ENCODE peak calls at places on chromosomes 7 and 10, in six cellular contexts. S, F, K, H, V and G are unnamed samples.
A peak's percentile ranks its signal among the peaks of the same experiment; 100 is the strongest.

GRCh38 chr10:130994845-130995244 is 316.7 kb downstream of the TCERG1L start:
- DNase-seq in S (no peak), F (no peak), K (no peak), H (no peak), V (no peak), G (no peak)

GRCh38 chr7:38428040-38428439 is 154.6 kb upstream of the TARP start:
- DNase-seq in S (no peak), F (no peak), K (no peak), H (no peak), V (no peak), G (no peak)

GRCh38 chr7:134364619-134365037 is 47.9 kb upstream of the SLC35B4 start:
- DNase-seq in S (peak; percentile 59), F (peak; percentile 1), K (no peak), H (peak; percentile 99), V (no peak), G (no peak)

GRCh38 chr10:22476601-22477364 is 131.5 kb downstream of the SPAG6 start:
- DNase-seq in S (no peak), F (no peak), K (no peak), H (no peak), V (no peak), G (no peak)

GRCh38 chr7:15332962-15333361 is 228.9 kb downstream of the AGMO start:
- DNase-seq in S (no peak), F (no peak), K (no peak), H (no peak), V (no peak), G (no peak)

GRCh38 chr7:107856806-107857540 is 34.0 kb upstream of the DLD start:
- DNase-seq in S (peak; percentile 67), F (no peak), K (no peak), H (no peak), V (no peak), G (peak; percentile 76)

GRCh38 chr10:15784662-15785300 is 65.1 kb upstream of the ITGA8 start:
- DNase-seq in S (no peak), F (no peak), K (no peak), H (no peak), V (no peak), G (no peak)

GRCh38 chr7:16561943-16562342 is 35.3 kb downstream of the LRRC72 start:
- DNase-seq in S (no peak), F (no peak), K (no peak), H (no peak), V (no peak), G (no peak)

GRCh38 chr7:106781007-106781406 is 84.1 kb upstream of the PIK3CG start:
- DNase-seq in S (no peak), F (no peak), K (no peak), H (no peak), V (no peak), G (no peak)

GRCh38 chr7:142380064-142380463 is 122.2 kb upstream of the PRSS58 start:
- DNase-seq in S (no peak), F (no peak), K (no peak), H (no peak), V (no peak), G (no peak)

GRCh38 chr7:85004402-85004801 is 182.5 kb downstream of the SEMA3D start:
- DNase-seq in S (no peak), F (no peak), K (no peak), H (no peak), V (no peak), G (no peak)

GRCh38 chr7:17434841-17435692 is 136.6 kb downstream of the AHR start:
- DNase-seq in S (no peak), F (no peak), K (no peak), H (no peak), V (no peak), G (no peak)

GRCh38 chr10:122338609-122339441 is 35.7 kb upstream of the PLEKHA1 start:
- DNase-seq in S (no peak), F (no peak), K (no peak), H (no peak), V (no peak), G (no peak)

GRCh38 chr7:38512704-38513103 is 118.5 kb downstream of the AMPH start:
- DNase-seq in S (no peak), F (peak; percentile 19), K (no peak), H (no peak), V (no peak), G (no peak)

GRCh38 chr10:69810097-69810496 is 8.4 kb downstream of the COL13A1 start:
- DNase-seq in S (no peak), F (no peak), K (no peak), H (no peak), V (no peak), G (no peak)

GRCh38 chr7:96720843-96721242 is 11.2 kb upstream of the SEM1 start:
- DNase-seq in S (no peak), F (no peak), K (no peak), H (no peak), V (peak; percentile 25), G (no peak)

GRCh38 chr7:79855172-79855571 is 279.5 kb upstream of the GNAI1 start:
- DNase-seq in S (no peak), F (no peak), K (no peak), H (no peak), V (no peak), G (no peak)

GRCh38 chr10:123294886-123295285 is 140.7 kb downstream of the BUB3 start:
- DNase-seq in S (no peak), F (no peak), K (no peak), H (no peak), V (no peak), G (no peak)

GRCh38 chr10:74750848-74751274 is 75.5 kb upstream of the KAT6B start:
- DNase-seq in S (no peak), F (no peak), K (peak; percentile 25), H (no peak), V (no peak), G (no peak)

GRCh38 chr7:68676789-68677535 is 921.3 kb upstream of the AUTS2 start:
- DNase-seq in S (no peak), F (no peak), K (no peak), H (no peak), V (no peak), G (no peak)
- H3K4me3 ChIP-seq in S (no peak overlapping the region), F (no peak overlapping the region), K (no peak overlapping the region), H (no peak overlapping the region), V (no peak overlapping the region), G (no peak overlapping the region)

GRCh38 chr7:29565634-29565981 is 2.0 kb downstream of the PRR15 start:
- DNase-seq in S (no peak), F (no peak), K (no peak), H (no peak), V (no peak), G (no peak)

GRCh38 chr7:29563590-29564454 is at the start of gene PRR15:
- DNase-seq in S (peak; percentile 64), F (peak; percentile 56), K (no peak), H (peak; percentile 64), V (no peak), G (peak; percentile 57)

GRCh38 chr7:29565982-29566746 is 2.5 kb downstream of the PRR15 start:
- DNase-seq in S (no peak), F (no peak), K (no peak), H (no peak), V (no peak), G (no peak)

GRCh38 chr7:29565186-29565540 is 1.5 kb downstream of the PRR15 start:
- DNase-seq in S (no peak), F (no peak), K (no peak), H (no peak), V (no peak), G (peak; percentile 71)

GRCh38 chr7:29564455-29565185 is 985 bp downstream of the PRR15 start:
- DNase-seq in S (peak; percentile 50), F (peak; percentile 69), K (no peak), H (peak; percentile 37), V (no peak), G (peak; percentile 93)
- TF ChIP-seq POLR2A in S (no peak), F (no peak), K (no peak), H (no peak), V (no peak), G (peak; percentile 54)

DNA sequence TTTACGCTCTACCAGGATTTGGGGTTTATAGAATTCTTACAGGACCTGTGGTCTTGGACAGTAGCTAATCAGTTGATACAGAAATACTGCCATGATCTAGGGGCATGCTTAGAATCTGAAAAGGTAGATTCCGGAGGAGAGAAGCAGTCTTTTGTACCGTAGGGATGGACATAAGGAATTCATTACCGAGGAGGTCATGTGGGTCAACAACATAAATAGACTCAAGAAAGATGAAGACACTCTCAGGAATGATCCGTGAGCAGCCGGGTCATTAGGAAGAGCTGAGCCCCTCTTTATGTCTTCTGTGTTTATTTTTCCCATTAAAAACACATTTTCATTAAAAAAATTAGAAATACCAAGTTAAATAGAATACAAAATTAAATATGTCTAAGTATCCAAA is 160.1 kb upstream of the TNS3 start:
- DNase-seq in S (no peak), F (no peak), K (no peak), H (no peak), V (no peak), G (no peak)
- TF ChIP-seq MYC in S (no peak), F (no peak), K (no peak), H (no peak), V (no peak), G (no peak)

DNA sequence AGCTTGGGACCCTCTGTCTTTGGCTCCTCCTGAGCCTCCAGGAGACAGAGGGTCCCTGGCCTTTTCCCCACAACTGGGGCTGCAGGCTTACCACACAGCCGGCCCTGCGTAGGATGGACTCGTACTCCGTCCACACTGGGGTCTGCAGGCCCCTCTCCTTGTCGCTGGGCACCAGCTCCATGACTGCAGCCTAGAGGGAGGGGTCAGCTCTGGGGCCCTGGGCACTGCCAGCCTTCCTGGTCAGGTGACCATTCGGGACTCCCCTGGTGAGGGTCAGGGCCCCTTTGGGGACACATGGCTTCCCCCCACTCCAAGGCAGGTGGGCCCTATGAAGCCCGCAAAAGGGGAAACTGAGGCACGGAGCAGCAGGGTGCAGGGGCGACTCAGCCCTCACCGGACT is 1.3 kb downstream of the FUOM start:
- DNase-seq in S (no peak), F (no peak), K (no peak), H (no peak), V (no peak), G (no peak)
- H3K4me3 ChIP-seq in S (peak overlapping the region; percentile 72), F (no peak overlapping the region), K (peak overlapping the region; percentile 73), H (no peak overlapping the region), V (peak overlapping the region; percentile 66), G (peak overlapping the region; percentile 64)

DNA sequence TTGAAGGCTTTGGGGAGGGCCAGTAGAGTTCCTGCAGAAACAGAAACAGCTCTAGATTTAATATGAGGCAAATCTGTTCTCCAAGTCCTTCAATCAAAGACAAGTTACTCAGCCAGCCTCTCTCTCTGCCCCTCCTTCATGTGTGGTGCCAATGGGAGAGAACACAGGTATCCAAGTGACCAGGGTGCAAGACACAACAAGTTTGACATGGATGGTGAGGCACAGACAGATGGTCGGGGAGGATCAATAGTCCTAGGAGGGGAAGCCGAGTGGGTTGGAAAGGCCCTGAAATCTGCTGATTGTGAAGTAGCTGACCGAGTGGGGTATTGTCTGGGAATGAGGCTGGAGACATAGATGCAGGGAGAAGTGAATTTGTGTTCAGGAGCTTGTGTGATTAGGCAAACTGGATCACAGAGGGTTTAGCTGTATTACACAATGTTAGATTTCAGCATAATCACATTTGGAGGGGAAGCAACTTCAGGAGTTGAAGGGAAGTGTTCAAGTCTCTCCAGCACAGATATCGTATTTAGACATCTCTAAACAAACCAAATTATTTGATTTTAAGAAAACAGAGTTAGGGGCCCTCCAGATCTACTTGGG is 1.5 kb downstream of the GIMAP1 start:
- DNase-seq in S (no peak), F (peak; percentile 52), K (no peak), H (no peak), V (no peak), G (peak; percentile 45)
- TF ChIP-seq POLR2A in S (no peak), F (no peak), K (no peak), H (no peak), V (no peak), G (no peak)

GRCh38 chr10:36636879-36637278 is 488.5 kb upstream of the ANKRD30A start:
- DNase-seq in S (no peak), F (no peak), K (no peak), H (no peak), V (no peak), G (no peak)
- TF ChIP-seq MYC in S (no peak), F (no peak), K (no peak), H (no peak), V (no peak), G (no peak)